ENCODE peak calls at places on chromosome 19, in seven cellular contexts. O is Caco-2, E is nucleus accumbens, P is GM19239, U is uterus, F is thoracic aorta, C is GM06990. N is an unnamed sample.

GRCh38 chr19:38183227-38183914 is 40.7 kb downstream of the DPF1 start:
- DNase-seq in O (no peak), E (no peak), P (no peak), U (peak; percentile 28), F (no peak), C (no peak), N (no peak)

GRCh38 chr19:34676697-34677385 is at the start of gene SCGB2B2:
- DNase-seq in O (peak; percentile 63), E (peak; percentile 90), P (peak; percentile 41), U (no peak), F (no peak), C (no peak), N (peak; percentile 72)

GRCh38 chr19:42794751-42795150 is 29.3 kb upstream of the PSG8 start:
- DNase-seq in O (no peak), E (no peak), P (no peak), U (no peak), F (no peak), C (no peak), N (no peak)

GRCh38 chr19:19134687-19135158 is 3.6 kb downstream of the TMEM161A start:
- DNase-seq in O (no peak), E (no peak), P (no peak), U (no peak), F (no peak), C (peak; percentile 68), N (no peak)

GRCh38 chr19:1747285-1748114 is 5.8 kb upstream of the ONECUT3 start:
- DNase-seq in O (peak; percentile 84), E (no peak), P (no peak), U (no peak), F (no peak), C (peak; percentile 57), N (peak; percentile 83)

GRCh38 chr19:41325947-41326706 is 16.2 kb downstream of the CCDC97 start:
- DNase-seq in O (no peak), E (no peak), P (peak; percentile 63), U (no peak), F (no peak), C (peak; percentile 56), N (peak; percentile 86)

GRCh38 chr19:46361915-46362314 is 15.0 kb downstream of the PPP5C start:
- DNase-seq in O (no peak), E (no peak), P (no peak), U (no peak), F (no peak), C (no peak), N (no peak)

GRCh38 chr19:58547323-58548312 is 3.8 kb downstream of the TRIM28 start:
- DNase-seq in O (no peak), E (no peak), P (no peak), U (no peak), F (no peak), C (no peak), N (no peak)

GRCh38 chr19:6587093-6587820 is 3.7 kb downstream of the CD70 start:
- DNase-seq in O (no peak), E (no peak), P (no peak), U (no peak), F (no peak), C (no peak), N (peak; percentile 39)

GRCh38 chr19:1843646-1844394 is 4.5 kb downstream of the REXO1 start:
- DNase-seq in O (no peak), E (no peak), P (no peak), U (no peak), F (no peak), C (no peak), N (no peak)

GRCh38 chr19:33096005-33096404 is 15.0 kb downstream of the GPATCH1 start:
- DNase-seq in O (peak; percentile 54), E (no peak), P (no peak), U (no peak), F (no peak), C (no peak), N (no peak)

GRCh38 chr19:2653717-2654584 is 48.5 kb downstream of the GNG7 start:
- DNase-seq in O (no peak), E (peak; percentile 36), P (no peak), U (no peak), F (no peak), C (no peak), N (no peak)

GRCh38 chr19:10010247-10010691 is at the start of gene COL5A3:
- DNase-seq in O (no peak), E (no peak), P (no peak), U (peak; percentile 59), F (no peak), C (no peak), N (no peak)

GRCh38 chr19:48501961-48502719 is 9.5 kb downstream of the LMTK3 start:
- DNase-seq in O (peak; percentile 100), E (peak; percentile 55), P (peak; percentile 72), U (no peak), F (no peak), C (peak; percentile 78), N (peak; percentile 81)

GRCh38 chr19:11197291-11198174 is at the start of gene KANK2:
- DNase-seq in O (peak; percentile 93), E (peak; percentile 73), P (peak; percentile 97), U (peak; percentile 86), F (no peak), C (peak; percentile 79), N (peak; percentile 99)

GRCh38 chr19:45531349-45531748 is 24.1 kb downstream of the VASP start:
- DNase-seq in O (no peak), E (no peak), P (no peak), U (no peak), F (no peak), C (no peak), N (no peak)

GRCh38 chr19:2618611-2619010 is 83.9 kb downstream of the GNG7 start:
- DNase-seq in O (no peak), E (no peak), P (no peak), U (no peak), F (no peak), C (no peak), N (no peak)

GRCh38 chr19:15811476-15811875 is 4.0 kb downstream of the OR10H1 start:
- DNase-seq in O (no peak), E (no peak), P (no peak), U (no peak), F (no peak), C (no peak), N (no peak)

GRCh38 chr19:37484406-37485115 is 15.4 kb downstream of the ZNF570 start:
- DNase-seq in O (no peak), E (no peak), P (no peak), U (no peak), F (no peak), C (no peak), N (no peak)

GRCh38 chr19:15251749-15252397 is 19.6 kb upstream of the EPHX3 start:
- DNase-seq in O (peak; percentile 53), E (no peak), P (no peak), U (peak; percentile 93), F (peak; percentile 50), C (no peak), N (no peak)

GRCh38 chr19:657611-658010 is 5.4 kb downstream of the RNF126 start:
- DNase-seq in O (no peak), E (no peak), P (no peak), U (no peak), F (no peak), C (no peak), N (no peak)

GRCh38 chr19:19606021-19606420 is 12.5 kb downstream of the PBX4 start:
- DNase-seq in O (no peak), E (no peak), P (no peak), U (no peak), F (no peak), C (no peak), N (no peak)

GRCh38 chr19:20478936-20479335 is 86.6 kb downstream of the ZNF737 start:
- DNase-seq in O (no peak), E (no peak), P (no peak), U (no peak), F (no peak), C (no peak), N (no peak)

GRCh38 chr19:37817180-37817911 is 38.0 kb upstream of the ZNF573 start:
- DNase-seq in O (no peak), E (peak; percentile 49), P (no peak), U (peak; percentile 74), F (peak; percentile 15), C (peak; percentile 20), N (no peak)

GRCh38 chr19:37306383-37306963 is 64.4 kb upstream of the ZNF527 start:
- DNase-seq in O (no peak), E (no peak), P (no peak), U (no peak), F (no peak), C (no peak), N (no peak)

GRCh38 chr19:29676586-29676985 is 11.3 kb downstream of the PLEKHF1 start:
- DNase-seq in O (no peak), E (no peak), P (no peak), U (no peak), F (no peak), C (no peak), N (no peak)

GRCh38 chr19:43439183-43440063 is 24.7 kb downstream of the TEX101 start:
- DNase-seq in O (no peak), E (no peak), P (no peak), U (no peak), F (no peak), C (peak; percentile 16), N (no peak)

GRCh38 chr19:8922591-8922990 is 87.6 kb downstream of the MUC16 start:
- DNase-seq in O (no peak), E (no peak), P (no peak), U (no peak), F (no peak), C (no peak), N (no peak)

GRCh38 chr19:53927745-53928144 is 18.7 kb downstream of the CACNG7 start:
- DNase-seq in O (peak; percentile 39), E (no peak), P (no peak), U (no peak), F (no peak), C (no peak), N (no peak)

GRCh38 chr19:57171551-57172081 is 4.3 kb upstream of the DUXA start:
- DNase-seq in O (no peak), E (peak; percentile 3), P (peak; percentile 36), U (peak; percentile 19), F (no peak), C (peak; percentile 11), N (peak; percentile 75)

GRCh38 chr19:2269244-2270156 is 12.5 kb downstream of the PEAK3 start:
- DNase-seq in O (peak; percentile 97), E (peak; percentile 90), P (peak; percentile 94), U (peak; percentile 98), F (peak; percentile 88), C (peak; percentile 96), N (peak; percentile 100)

GRCh38 chr19:52653161-52653560 is 15.0 kb upstream of the ZNF83 start:
- DNase-seq in O (no peak), E (no peak), P (no peak), U (no peak), F (no peak), C (no peak), N (no peak)

GRCh38 chr19:2962018-2962670 is 15.2 kb upstream of the TLE6 start:
- DNase-seq in O (peak; percentile 55), E (no peak), P (no peak), U (peak; percentile 78), F (no peak), C (peak; percentile 48), N (peak; percentile 76)

GRCh38 chr19:49475191-49475932 is 1.3 kb downstream of the FLT3LG start:
- DNase-seq in O (no peak), E (no peak), P (no peak), U (no peak), F (no peak), C (no peak), N (no peak)

GRCh38 chr19:47093841-47094240 is 19.7 kb downstream of the ZC3H4 start:
- DNase-seq in O (no peak), E (no peak), P (peak; percentile 65), U (no peak), F (no peak), C (peak; percentile 78), N (peak; percentile 86)

N was measured in GM13977.